ENCODE peak calls at places on chromosomes 7 and 10, in nine cellular contexts. One of them, this sample, is unnamed.

GRCh38 chr10:28432210-28432676 is 100.7 kb upstream of the WAC start:
- DNase-seq in GM12864: no peak
- DNase-seq in stimulated activated naive CD4-positive, alpha-beta T cell: no peak
- DNase-seq in fibroblast of mammary gland: peak
- DNase-seq in endothelial cell: peak
- DNase-seq in IMR-90: peak
- DNase-seq in cardiac muscle cell: peak
- DNase-seq in stimulated activated CD4-positive, alpha-beta T cell treated with anti-CD3 and anti-CD28 coated beads, TNF-alpha, amount 100 ng/mL, for 24 hours: peak
- DNase-seq in iris pigment epithelial cell: peak
- DNase-seq in this sample: peak

GRCh38 chr10:87915989-87916388 is 52.6 kb downstream of the PTEN start:
- DNase-seq in GM12864: no peak
- DNase-seq in stimulated activated naive CD4-positive, alpha-beta T cell: no peak
- DNase-seq in fibroblast of mammary gland: peak
- DNase-seq in endothelial cell: no peak
- DNase-seq in IMR-90: peak
- DNase-seq in cardiac muscle cell: no peak
- DNase-seq in stimulated activated CD4-positive, alpha-beta T cell treated with anti-CD3 and anti-CD28 coated beads, TNF-alpha, amount 100 ng/mL, for 24 hours: no peak
- DNase-seq in iris pigment epithelial cell: peak
- DNase-seq in this sample: peak

GRCh38 chr7:148607151-148607661 is 16.6 kb downstream of the C7orf33 start:
- DNase-seq in GM12864: no peak
- DNase-seq in stimulated activated naive CD4-positive, alpha-beta T cell: no peak
- DNase-seq in fibroblast of mammary gland: no peak
- DNase-seq in endothelial cell: no peak
- DNase-seq in IMR-90: no peak
- DNase-seq in cardiac muscle cell: no peak
- DNase-seq in stimulated activated CD4-positive, alpha-beta T cell treated with anti-CD3 and anti-CD28 coated beads, TNF-alpha, amount 100 ng/mL, for 24 hours: no peak
- DNase-seq in iris pigment epithelial cell: no peak
- DNase-seq in this sample: no peak

GRCh38 chr10:45308707-45309106 is 6.7 kb downstream of the OR13A1 start:
- DNase-seq in GM12864: peak
- DNase-seq in stimulated activated naive CD4-positive, alpha-beta T cell: no peak
- DNase-seq in fibroblast of mammary gland: no peak
- DNase-seq in endothelial cell: no peak
- DNase-seq in IMR-90: no peak
- DNase-seq in cardiac muscle cell: peak
- DNase-seq in stimulated activated CD4-positive, alpha-beta T cell treated with anti-CD3 and anti-CD28 coated beads, TNF-alpha, amount 100 ng/mL, for 24 hours: no peak
- DNase-seq in iris pigment epithelial cell: no peak
- DNase-seq in this sample: no peak

GRCh38 chr7:57308631-57309408 is 141.2 kb upstream of the ZNF716 start:
- DNase-seq in GM12864: no peak
- DNase-seq in stimulated activated naive CD4-positive, alpha-beta T cell: no peak
- DNase-seq in fibroblast of mammary gland: no peak
- DNase-seq in endothelial cell: no peak
- DNase-seq in IMR-90: no peak
- DNase-seq in cardiac muscle cell: no peak
- DNase-seq in stimulated activated CD4-positive, alpha-beta T cell treated with anti-CD3 and anti-CD28 coated beads, TNF-alpha, amount 100 ng/mL, for 24 hours: peak
- DNase-seq in iris pigment epithelial cell: no peak
- DNase-seq in this sample: no peak

GRCh38 chr10:68870545-68871104 is 30.5 kb upstream of the DDX50 start:
- DNase-seq in GM12864: no peak
- DNase-seq in stimulated activated naive CD4-positive, alpha-beta T cell: no peak
- DNase-seq in fibroblast of mammary gland: no peak
- DNase-seq in endothelial cell: no peak
- DNase-seq in IMR-90: no peak
- DNase-seq in cardiac muscle cell: no peak
- DNase-seq in stimulated activated CD4-positive, alpha-beta T cell treated with anti-CD3 and anti-CD28 coated beads, TNF-alpha, amount 100 ng/mL, for 24 hours: no peak
- DNase-seq in iris pigment epithelial cell: peak
- DNase-seq in this sample: peak

GRCh38 chr7:55370001-55370400 is 4.9 kb downstream of the LANCL2 start:
- DNase-seq in GM12864: no peak
- DNase-seq in stimulated activated naive CD4-positive, alpha-beta T cell: no peak
- DNase-seq in fibroblast of mammary gland: peak
- DNase-seq in endothelial cell: no peak
- DNase-seq in IMR-90: peak
- DNase-seq in cardiac muscle cell: no peak
- DNase-seq in stimulated activated CD4-positive, alpha-beta T cell treated with anti-CD3 and anti-CD28 coated beads, TNF-alpha, amount 100 ng/mL, for 24 hours: no peak
- DNase-seq in iris pigment epithelial cell: peak
- DNase-seq in this sample: peak

GRCh38 chr7:26990268-26990667 is 105.5 kb downstream of the HOXA1 start:
- DNase-seq in GM12864: no peak
- DNase-seq in stimulated activated naive CD4-positive, alpha-beta T cell: no peak
- DNase-seq in fibroblast of mammary gland: peak
- DNase-seq in endothelial cell: no peak
- DNase-seq in IMR-90: peak
- DNase-seq in cardiac muscle cell: no peak
- DNase-seq in stimulated activated CD4-positive, alpha-beta T cell treated with anti-CD3 and anti-CD28 coated beads, TNF-alpha, amount 100 ng/mL, for 24 hours: no peak
- DNase-seq in iris pigment epithelial cell: no peak
- DNase-seq in this sample: peak

GRCh38 chr10:93440591-93441012 is 41.5 kb downstream of the MYOF start:
- DNase-seq in GM12864: no peak
- DNase-seq in stimulated activated naive CD4-positive, alpha-beta T cell: no peak
- DNase-seq in fibroblast of mammary gland: peak
- DNase-seq in endothelial cell: no peak
- DNase-seq in IMR-90: peak
- DNase-seq in cardiac muscle cell: no peak
- DNase-seq in stimulated activated CD4-positive, alpha-beta T cell treated with anti-CD3 and anti-CD28 coated beads, TNF-alpha, amount 100 ng/mL, for 24 hours: no peak
- DNase-seq in iris pigment epithelial cell: peak
- DNase-seq in this sample: no peak

GRCh38 chr10:72694476-72695369 is 2.8 kb downstream of the MCU start:
- DNase-seq in GM12864: no peak
- DNase-seq in stimulated activated naive CD4-positive, alpha-beta T cell: no peak
- DNase-seq in fibroblast of mammary gland: peak
- DNase-seq in endothelial cell: peak
- DNase-seq in IMR-90: peak
- DNase-seq in cardiac muscle cell: peak
- DNase-seq in stimulated activated CD4-positive, alpha-beta T cell treated with anti-CD3 and anti-CD28 coated beads, TNF-alpha, amount 100 ng/mL, for 24 hours: no peak
- DNase-seq in iris pigment epithelial cell: no peak
- DNase-seq in this sample: no peak

GRCh38 chr7:230274-230673 is 37.9 kb downstream of the FAM20C start:
- DNase-seq in GM12864: no peak
- DNase-seq in stimulated activated naive CD4-positive, alpha-beta T cell: no peak
- DNase-seq in fibroblast of mammary gland: no peak
- DNase-seq in endothelial cell: no peak
- DNase-seq in IMR-90: no peak
- DNase-seq in cardiac muscle cell: no peak
- DNase-seq in stimulated activated CD4-positive, alpha-beta T cell treated with anti-CD3 and anti-CD28 coated beads, TNF-alpha, amount 100 ng/mL, for 24 hours: no peak
- DNase-seq in iris pigment epithelial cell: no peak
- DNase-seq in this sample: no peak

GRCh38 chr7:98836811-98837631 is 32.8 kb downstream of the TMEM130 start:
- DNase-seq in GM12864: no peak
- DNase-seq in stimulated activated naive CD4-positive, alpha-beta T cell: no peak
- DNase-seq in fibroblast of mammary gland: peak
- DNase-seq in endothelial cell: peak
- DNase-seq in IMR-90: peak
- DNase-seq in cardiac muscle cell: peak
- DNase-seq in stimulated activated CD4-positive, alpha-beta T cell treated with anti-CD3 and anti-CD28 coated beads, TNF-alpha, amount 100 ng/mL, for 24 hours: peak
- DNase-seq in iris pigment epithelial cell: peak
- DNase-seq in this sample: no peak

GRCh38 chr7:102451371-102452054 is 13.2 kb downstream of the ALKBH4 start:
- DNase-seq in GM12864: no peak
- DNase-seq in stimulated activated naive CD4-positive, alpha-beta T cell: no peak
- DNase-seq in fibroblast of mammary gland: peak
- DNase-seq in endothelial cell: no peak
- DNase-seq in IMR-90: no peak
- DNase-seq in cardiac muscle cell: peak
- DNase-seq in stimulated activated CD4-positive, alpha-beta T cell treated with anti-CD3 and anti-CD28 coated beads, TNF-alpha, amount 100 ng/mL, for 24 hours: no peak
- DNase-seq in iris pigment epithelial cell: no peak
- DNase-seq in this sample: no peak

GRCh38 chr7:522071-522937 is 2.7 kb upstream of the PDGFA start:
- DNase-seq in GM12864: peak
- DNase-seq in stimulated activated naive CD4-positive, alpha-beta T cell: no peak
- DNase-seq in fibroblast of mammary gland: peak
- DNase-seq in endothelial cell: no peak
- DNase-seq in IMR-90: peak
- DNase-seq in cardiac muscle cell: peak
- DNase-seq in stimulated activated CD4-positive, alpha-beta T cell treated with anti-CD3 and anti-CD28 coated beads, TNF-alpha, amount 100 ng/mL, for 24 hours: peak
- DNase-seq in iris pigment epithelial cell: peak
- DNase-seq in this sample: peak

GRCh38 chr7:72336382-72336886 is 75.7 kb downstream of the CALN1 start:
- DNase-seq in GM12864: no peak
- DNase-seq in stimulated activated naive CD4-positive, alpha-beta T cell: no peak
- DNase-seq in fibroblast of mammary gland: no peak
- DNase-seq in endothelial cell: peak
- DNase-seq in IMR-90: no peak
- DNase-seq in cardiac muscle cell: peak
- DNase-seq in stimulated activated CD4-positive, alpha-beta T cell treated with anti-CD3 and anti-CD28 coated beads, TNF-alpha, amount 100 ng/mL, for 24 hours: no peak
- DNase-seq in iris pigment epithelial cell: no peak
- DNase-seq in this sample: no peak

GRCh38 chr7:99459087-99459486 is 6.9 kb downstream of the ATP5MF start:
- DNase-seq in GM12864: no peak
- DNase-seq in stimulated activated naive CD4-positive, alpha-beta T cell: no peak
- DNase-seq in fibroblast of mammary gland: peak
- DNase-seq in endothelial cell: peak
- DNase-seq in IMR-90: no peak
- DNase-seq in cardiac muscle cell: no peak
- DNase-seq in stimulated activated CD4-positive, alpha-beta T cell treated with anti-CD3 and anti-CD28 coated beads, TNF-alpha, amount 100 ng/mL, for 24 hours: no peak
- DNase-seq in iris pigment epithelial cell: peak
- DNase-seq in this sample: no peak

GRCh38 chr10:17380016-17380415 is 74.4 kb downstream of the ST8SIA6 start:
- DNase-seq in GM12864: no peak
- DNase-seq in stimulated activated naive CD4-positive, alpha-beta T cell: no peak
- DNase-seq in fibroblast of mammary gland: no peak
- DNase-seq in endothelial cell: no peak
- DNase-seq in IMR-90: no peak
- DNase-seq in cardiac muscle cell: no peak
- DNase-seq in stimulated activated CD4-positive, alpha-beta T cell treated with anti-CD3 and anti-CD28 coated beads, TNF-alpha, amount 100 ng/mL, for 24 hours: no peak
- DNase-seq in iris pigment epithelial cell: no peak
- DNase-seq in this sample: no peak

GRCh38 chr7:121334376-121334775 is 5.6 kb downstream of the WNT16 start:
- DNase-seq in GM12864: no peak
- DNase-seq in stimulated activated naive CD4-positive, alpha-beta T cell: no peak
- DNase-seq in fibroblast of mammary gland: no peak
- DNase-seq in endothelial cell: no peak
- DNase-seq in IMR-90: no peak
- DNase-seq in cardiac muscle cell: no peak
- DNase-seq in stimulated activated CD4-positive, alpha-beta T cell treated with anti-CD3 and anti-CD28 coated beads, TNF-alpha, amount 100 ng/mL, for 24 hours: no peak
- DNase-seq in iris pigment epithelial cell: no peak
- DNase-seq in this sample: no peak

GRCh38 chr10:124462348-124462695 is 699 bp downstream of the LHPP start:
- DNase-seq in GM12864: no peak
- DNase-seq in stimulated activated naive CD4-positive, alpha-beta T cell: no peak
- DNase-seq in fibroblast of mammary gland: no peak
- DNase-seq in endothelial cell: no peak
- DNase-seq in IMR-90: no peak
- DNase-seq in cardiac muscle cell: no peak
- DNase-seq in stimulated activated CD4-positive, alpha-beta T cell treated with anti-CD3 and anti-CD28 coated beads, TNF-alpha, amount 100 ng/mL, for 24 hours: no peak
- DNase-seq in iris pigment epithelial cell: no peak
- DNase-seq in this sample: no peak

GRCh38 chr7:36287371-36288241 is 102.1 kb upstream of the ANLN start:
- DNase-seq in GM12864: peak
- DNase-seq in stimulated activated naive CD4-positive, alpha-beta T cell: no peak
- DNase-seq in fibroblast of mammary gland: no peak
- DNase-seq in endothelial cell: no peak
- DNase-seq in IMR-90: no peak
- DNase-seq in cardiac muscle cell: no peak
- DNase-seq in stimulated activated CD4-positive, alpha-beta T cell treated with anti-CD3 and anti-CD28 coated beads, TNF-alpha, amount 100 ng/mL, for 24 hours: peak
- DNase-seq in iris pigment epithelial cell: no peak
- DNase-seq in this sample: no peak

This sample was measured in astrocyte.